ENCODE peak calls at places on chromosomes 11 and 22, in nine cellular contexts. One of them, this sample, is unnamed.

GRCh38 chr11:110873953-110874352 is 161.7 kb upstream of the ARHGAP20 start:
- DNase-seq in AG04450: no peak
- DNase-seq in stomach: no peak
- DNase-seq in testis: no peak
- DNase-seq in kidney: no peak
- DNase-seq in tibial artery: no peak
- DNase-seq in colonic mucosa: no peak
- DNase-seq in CD8-positive, alpha-beta memory T cell: no peak
- DNase-seq in thoracic aorta: no peak
- DNase-seq in this sample: no peak

GRCh38 chr11:12150831-12151382 is 40.5 kb downstream of the MICAL2 start:
- DNase-seq in colonic mucosa: no peak
- DNase-seq in CD8-positive, alpha-beta memory T cell: no peak
- DNase-seq in testis: peak; percentile 15
- DNase-seq in thoracic aorta: no peak
- DNase-seq in stomach: no peak
- DNase-seq in kidney: peak; percentile 10
- DNase-seq in AG04450: no peak
- DNase-seq in tibial artery: no peak
- DNase-seq in this sample: no peak

GRCh38 chr11:66861774-66862558 is 5.1 kb downstream of the LRFN4 start:
- DNase-seq in colonic mucosa: no peak
- DNase-seq in AG04450: no peak
- DNase-seq in thoracic aorta: no peak
- DNase-seq in CD8-positive, alpha-beta memory T cell: no peak
- DNase-seq in tibial artery: no peak
- DNase-seq in testis: no peak
- DNase-seq in stomach: no peak
- DNase-seq in kidney: peak; percentile 74
- DNase-seq in this sample: no peak

GRCh38 chr11:47358731-47359051 is 6.2 kb upstream of the MYBPC3 start:
- DNase-seq in testis: no peak
- DNase-seq in kidney: no peak
- DNase-seq in thoracic aorta: no peak
- DNase-seq in stomach: no peak
- DNase-seq in CD8-positive, alpha-beta memory T cell: no peak
- DNase-seq in tibial artery: no peak
- DNase-seq in colonic mucosa: no peak
- DNase-seq in AG04450: no peak
- DNase-seq in this sample: no peak

GRCh38 chr11:88508558-88508807 is 170.9 kb upstream of the CTSC start:
- DNase-seq in stomach: no peak
- DNase-seq in testis: no peak
- DNase-seq in kidney: peak; percentile 65
- DNase-seq in tibial artery: no peak
- DNase-seq in CD8-positive, alpha-beta memory T cell: no peak
- DNase-seq in AG04450: no peak
- DNase-seq in thoracic aorta: no peak
- DNase-seq in colonic mucosa: no peak
- DNase-seq in this sample: no peak

GRCh38 chr11:6703247-6704063 is 20.3 kb upstream of the MRPL17 start:
- DNase-seq in stomach: peak; percentile 42
- DNase-seq in CD8-positive, alpha-beta memory T cell: no peak
- DNase-seq in colonic mucosa: peak; percentile 61
- DNase-seq in testis: peak; percentile 52
- DNase-seq in kidney: no peak
- DNase-seq in tibial artery: peak; percentile 71
- DNase-seq in AG04450: no peak
- DNase-seq in thoracic aorta: no peak
- DNase-seq in this sample: peak; percentile 56

GRCh38 chr22:46830841-46831240 is 68.4 kb downstream of the TBC1D22A start:
- DNase-seq in colonic mucosa: no peak
- DNase-seq in AG04450: no peak
- DNase-seq in testis: no peak
- DNase-seq in thoracic aorta: no peak
- DNase-seq in CD8-positive, alpha-beta memory T cell: no peak
- DNase-seq in stomach: no peak
- DNase-seq in tibial artery: no peak
- DNase-seq in kidney: no peak
- DNase-seq in this sample: no peak

GRCh38 chr11:119742263-119742861 is 13.4 kb upstream of the NECTIN1 start:
- DNase-seq in testis: peak; percentile 44
- DNase-seq in tibial artery: no peak
- DNase-seq in thoracic aorta: no peak
- DNase-seq in CD8-positive, alpha-beta memory T cell: no peak
- DNase-seq in AG04450: no peak
- DNase-seq in stomach: no peak
- DNase-seq in colonic mucosa: peak; percentile 62
- DNase-seq in kidney: no peak
- DNase-seq in this sample: no peak

GRCh38 chr22:30469165-30469564 is 2.7 kb downstream of the SEC14L3 start:
- DNase-seq in stomach: no peak
- DNase-seq in testis: no peak
- DNase-seq in thoracic aorta: no peak
- DNase-seq in AG04450: no peak
- DNase-seq in kidney: no peak
- DNase-seq in tibial artery: no peak
- DNase-seq in colonic mucosa: no peak
- DNase-seq in CD8-positive, alpha-beta memory T cell: no peak
- DNase-seq in this sample: no peak

GRCh38 chr22:47126344-47126811 is 363.9 kb downstream of the TBC1D22A start:
- DNase-seq in CD8-positive, alpha-beta memory T cell: no peak
- DNase-seq in AG04450: no peak
- DNase-seq in tibial artery: peak; percentile 51
- DNase-seq in testis: no peak
- DNase-seq in stomach: no peak
- DNase-seq in thoracic aorta: no peak
- DNase-seq in colonic mucosa: no peak
- DNase-seq in kidney: no peak
- DNase-seq in this sample: no peak

DNA sequence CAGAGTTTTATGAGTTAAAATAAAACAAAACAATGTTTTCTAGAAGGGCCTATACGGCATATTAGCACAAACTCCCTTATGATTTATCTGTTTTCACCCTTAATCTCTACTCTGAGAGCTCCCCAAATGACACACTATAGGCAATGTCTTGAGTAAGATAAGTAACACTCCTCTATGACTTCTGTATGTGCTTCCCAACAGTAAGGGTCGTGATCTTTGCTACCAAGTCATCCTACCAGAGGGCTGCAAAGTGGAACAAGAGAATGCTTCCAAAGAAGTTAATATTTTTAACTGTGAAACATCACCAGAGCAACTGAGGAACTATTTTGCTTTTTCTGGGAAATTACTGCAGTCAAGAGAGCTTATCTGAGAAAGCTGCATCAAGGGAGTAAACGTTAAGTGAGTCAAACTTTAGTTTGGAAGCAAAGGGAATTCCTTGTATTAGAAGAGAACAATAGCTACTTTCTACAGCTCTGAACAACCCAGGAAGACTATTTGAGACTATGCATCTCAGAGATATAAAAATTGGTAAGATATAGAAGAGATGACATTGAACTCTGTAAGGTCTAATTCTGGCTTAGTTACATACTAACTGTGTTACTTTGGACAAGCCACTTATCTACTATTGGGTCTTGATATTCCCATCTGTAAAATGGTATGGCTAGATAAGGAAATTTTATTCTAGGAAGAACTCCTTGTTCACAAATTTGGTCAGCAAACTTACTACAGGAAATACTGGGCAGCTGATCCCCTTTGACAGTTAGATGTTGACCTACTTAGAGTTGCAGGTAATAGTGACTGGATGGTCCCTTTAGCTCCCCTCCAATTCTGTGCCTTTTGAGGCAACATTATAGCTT is 43.7 kb upstream of the CCDC34 start:
- DNase-seq in colonic mucosa: no peak
- DNase-seq in tibial artery: no peak
- DNase-seq in thoracic aorta: no peak
- DNase-seq in kidney: no peak
- DNase-seq in AG04450: no peak
- DNase-seq in CD8-positive, alpha-beta memory T cell: no peak
- DNase-seq in stomach: no peak
- DNase-seq in testis: no peak
- DNase-seq in this sample: no peak
- H3K27ac ChIP-seq in colonic mucosa: no peak overlapping the region
- H3K27ac ChIP-seq in tibial artery: peak overlapping the region; percentile 28
- H3K27ac ChIP-seq in thoracic aorta: peak overlapping the region; percentile 60
- H3K27ac ChIP-seq in kidney: no peak overlapping the region
- H3K27ac ChIP-seq in AG04450: no peak overlapping the region
- H3K27ac ChIP-seq in CD8-positive, alpha-beta memory T cell: no peak overlapping the region
- H3K27ac ChIP-seq in stomach: no peak overlapping the region
- H3K27ac ChIP-seq in testis: peak overlapping the region; percentile 6
- H3K27ac ChIP-seq in this sample: no peak overlapping the region

GRCh38 chr22:20023214-20023613 is 2.3 kb downstream of the TANGO2 start:
- DNase-seq in stomach: no peak
- DNase-seq in tibial artery: no peak
- DNase-seq in CD8-positive, alpha-beta memory T cell: no peak
- DNase-seq in testis: no peak
- DNase-seq in colonic mucosa: no peak
- DNase-seq in kidney: peak; percentile 59
- DNase-seq in AG04450: no peak
- DNase-seq in thoracic aorta: no peak
- DNase-seq in this sample: no peak
- H3K27ac ChIP-seq in stomach: peak overlapping the region; percentile 90
- H3K27ac ChIP-seq in tibial artery: no peak overlapping the region
- H3K27ac ChIP-seq in CD8-positive, alpha-beta memory T cell: peak overlapping the region; percentile 95
- H3K27ac ChIP-seq in testis: no peak overlapping the region
- H3K27ac ChIP-seq in colonic mucosa: no peak overlapping the region
- H3K27ac ChIP-seq in kidney: no peak overlapping the region
- H3K27ac ChIP-seq in AG04450: no peak overlapping the region
- H3K27ac ChIP-seq in thoracic aorta: no peak overlapping the region
- H3K27ac ChIP-seq in this sample: peak overlapping the region; percentile 91

GRCh38 chr11:19869946-19870589 is 157.4 kb downstream of the NAV2 start:
- DNase-seq in kidney: no peak
- DNase-seq in AG04450: no peak
- DNase-seq in thoracic aorta: no peak
- DNase-seq in CD8-positive, alpha-beta memory T cell: no peak
- DNase-seq in colonic mucosa: no peak
- DNase-seq in testis: no peak
- DNase-seq in tibial artery: no peak
- DNase-seq in stomach: no peak
- DNase-seq in this sample: no peak

GRCh38 chr11:19867064-19867463 is 154.4 kb downstream of the NAV2 start:
- DNase-seq in tibial artery: no peak
- DNase-seq in AG04450: no peak
- DNase-seq in stomach: no peak
- DNase-seq in CD8-positive, alpha-beta memory T cell: no peak
- DNase-seq in kidney: no peak
- DNase-seq in testis: no peak
- DNase-seq in thoracic aorta: no peak
- DNase-seq in colonic mucosa: no peak
- DNase-seq in this sample: no peak

GRCh38 chr11:19869466-19869865 is 156.8 kb downstream of the NAV2 start:
- DNase-seq in kidney: no peak
- DNase-seq in thoracic aorta: no peak
- DNase-seq in colonic mucosa: no peak
- DNase-seq in CD8-positive, alpha-beta memory T cell: no peak
- DNase-seq in AG04450: no peak
- DNase-seq in tibial artery: no peak
- DNase-seq in testis: no peak
- DNase-seq in stomach: no peak
- DNase-seq in this sample: no peak

GRCh38 chr11:19868281-19868821 is 155.7 kb downstream of the NAV2 start:
- DNase-seq in kidney: no peak
- DNase-seq in testis: no peak
- DNase-seq in colonic mucosa: no peak
- DNase-seq in stomach: no peak
- DNase-seq in CD8-positive, alpha-beta memory T cell: no peak
- DNase-seq in AG04450: peak; percentile 21
- DNase-seq in tibial artery: no peak
- DNase-seq in thoracic aorta: peak; percentile 46
- DNase-seq in this sample: no peak

GRCh38 chr11:19868871-19869270 is 156.2 kb downstream of the NAV2 start:
- DNase-seq in AG04450: no peak
- DNase-seq in tibial artery: no peak
- DNase-seq in colonic mucosa: no peak
- DNase-seq in testis: no peak
- DNase-seq in stomach: no peak
- DNase-seq in CD8-positive, alpha-beta memory T cell: no peak
- DNase-seq in thoracic aorta: no peak
- DNase-seq in kidney: no peak
- DNase-seq in this sample: no peak
- H3K27ac ChIP-seq in AG04450: no peak overlapping the region
- H3K27ac ChIP-seq in tibial artery: no peak overlapping the region
- H3K27ac ChIP-seq in colonic mucosa: no peak overlapping the region
- H3K27ac ChIP-seq in testis: no peak overlapping the region
- H3K27ac ChIP-seq in stomach: no peak overlapping the region
- H3K27ac ChIP-seq in CD8-positive, alpha-beta memory T cell: no peak overlapping the region
- H3K27ac ChIP-seq in thoracic aorta: no peak overlapping the region
- H3K27ac ChIP-seq in kidney: no peak overlapping the region
- H3K27ac ChIP-seq in this sample: no peak overlapping the region

GRCh38 chr22:35542972-35543516 is 2.4 kb downstream of the RASD2 start:
- DNase-seq in AG04450: no peak
- DNase-seq in stomach: no peak
- DNase-seq in kidney: no peak
- DNase-seq in thoracic aorta: no peak
- DNase-seq in testis: no peak
- DNase-seq in tibial artery: no peak
- DNase-seq in CD8-positive, alpha-beta memory T cell: no peak
- DNase-seq in colonic mucosa: no peak
- DNase-seq in this sample: no peak

GRCh38 chr22:35539910-35540599 is 576 bp upstream of the RASD2 start:
- DNase-seq in stomach: peak; percentile 66
- DNase-seq in colonic mucosa: peak; percentile 74
- DNase-seq in thoracic aorta: no peak
- DNase-seq in testis: peak; percentile 58
- DNase-seq in CD8-positive, alpha-beta memory T cell: peak; percentile 63
- DNase-seq in AG04450: no peak
- DNase-seq in tibial artery: peak; percentile 80
- DNase-seq in kidney: peak; percentile 85
- DNase-seq in this sample: peak; percentile 49

GRCh38 chr22:35542157-35542971 is 1.7 kb downstream of the RASD2 start:
- DNase-seq in thoracic aorta: no peak
- DNase-seq in AG04450: no peak
- DNase-seq in stomach: no peak
- DNase-seq in CD8-positive, alpha-beta memory T cell: no peak
- DNase-seq in kidney: no peak
- DNase-seq in testis: no peak
- DNase-seq in colonic mucosa: no peak
- DNase-seq in tibial artery: no peak
- DNase-seq in this sample: no peak

GRCh38 chr22:35540600-35541253 is at the start of gene RASD2:
- DNase-seq in thoracic aorta: no peak
- DNase-seq in kidney: no peak
- DNase-seq in testis: peak; percentile 28
- DNase-seq in tibial artery: no peak
- DNase-seq in colonic mucosa: peak; percentile 25
- DNase-seq in AG04450: no peak
- DNase-seq in stomach: no peak
- DNase-seq in CD8-positive, alpha-beta memory T cell: peak; percentile 47
- DNase-seq in this sample: peak; percentile 68

DNA sequence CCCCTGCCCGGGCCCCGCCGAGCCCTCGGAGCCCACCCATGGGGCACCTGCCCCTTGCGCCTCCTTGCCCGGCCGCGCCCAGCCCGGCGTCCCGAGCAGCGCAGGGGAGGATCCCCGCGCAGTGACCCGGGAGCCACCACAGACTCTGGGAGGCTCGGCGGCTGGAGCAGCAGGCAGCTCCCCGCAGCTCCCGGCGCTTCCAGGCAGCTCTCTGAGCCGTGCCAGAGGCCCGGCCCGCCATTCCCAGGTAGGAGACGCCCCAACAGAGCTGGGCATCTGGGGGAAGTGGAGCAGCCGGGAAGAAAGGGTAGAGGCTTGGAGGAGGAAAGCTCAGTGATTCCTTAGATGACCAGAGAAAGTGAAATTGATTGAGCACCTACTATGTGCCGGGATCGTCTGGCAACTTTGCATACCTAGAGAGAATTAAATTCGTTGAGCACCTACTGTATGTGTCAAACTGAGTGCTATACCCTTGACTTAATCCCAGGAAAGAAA is 670 bp downstream of the RASD2 start:
- DNase-seq in thoracic aorta: no peak
- DNase-seq in testis: no peak
- DNase-seq in tibial artery: no peak
- DNase-seq in colonic mucosa: no peak
- DNase-seq in kidney: no peak
- DNase-seq in stomach: peak; percentile 51
- DNase-seq in CD8-positive, alpha-beta memory T cell: no peak
- DNase-seq in AG04450: no peak
- DNase-seq in this sample: no peak
- H3K27ac ChIP-seq in thoracic aorta: peak overlapping the region; percentile 65
- H3K27ac ChIP-seq in testis: no peak overlapping the region
- H3K27ac ChIP-seq in tibial artery: peak overlapping the region; percentile 78
- H3K27ac ChIP-seq in colonic mucosa: no peak overlapping the region
- H3K27ac ChIP-seq in kidney: no peak overlapping the region
- H3K27ac ChIP-seq in stomach: peak overlapping the region; percentile 83
- H3K27ac ChIP-seq in CD8-positive, alpha-beta memory T cell: no peak overlapping the region
- H3K27ac ChIP-seq in AG04450: no peak overlapping the region
- H3K27ac ChIP-seq in this sample: no peak overlapping the region